ENCODE peak calls at places on chromosomes 16 and 17, in eight cellular contexts. S, Z, C, I, E, Y, H and R are unnamed samples.

GRCh38 chr17:1095093-1095852 is 84.5 kb downstream of the ABR start:
- DNase-seq in Z (no peak), Y (no peak), C (no peak), S (peak), E (no peak), I (no peak), H (no peak), R (no peak)

GRCh38 chr17:66548158-66548557 is 245.7 kb downstream of the PRKCA start:
- DNase-seq in C (no peak), Z (no peak), I (no peak), H (no peak), E (peak), Y (no peak), S (no peak), R (no peak)

GRCh38 chr17:80254396-80255241 is 6.0 kb upstream of the RNF213 start:
- DNase-seq in E (peak), I (peak), H (no peak), C (peak), Y (no peak), Z (no peak), S (peak), R (peak)

GRCh38 chr16:88484505-88485365 is 31.7 kb downstream of the ZFPM1 start:
- DNase-seq in S (no peak), Z (no peak), E (no peak), C (no peak), I (no peak), Y (no peak), H (no peak), R (no peak)

GRCh38 chr16:66042341-66042740 is 324.1 kb upstream of the CDH5 start:
- DNase-seq in S (no peak), E (no peak), Z (no peak), C (no peak), H (no peak), Y (no peak), I (no peak), R (no peak)

GRCh38 chr16:22813223-22813945 is 578 bp upstream of the HS3ST2 start:
- DNase-seq in Z (peak), H (no peak), S (peak), C (no peak), I (peak), E (peak), Y (no peak), R (no peak)

GRCh38 chr16:61233718-61234117 is 802.5 kb downstream of the CDH8 start:
- DNase-seq in Z (no peak), S (no peak), I (no peak), Y (no peak), E (no peak), C (no peak), H (no peak), R (no peak)

GRCh38 chr17:76354747-76355310 is 1.1 kb upstream of the PRPSAP1 start:
- DNase-seq in Y (no peak), E (no peak), H (no peak), S (no peak), I (no peak), Z (no peak), C (no peak), R (no peak)

GRCh38 chr17:39152134-39152884 is 872 bp upstream of the PLXDC1 start:
- DNase-seq in Z (peak), C (no peak), S (no peak), Y (no peak), I (peak), E (no peak), H (no peak), R (no peak)

GRCh38 chr17:50918933-50919296 is 52.8 kb upstream of the TOB1 start:
- DNase-seq in E (no peak), Y (no peak), H (no peak), S (no peak), Z (no peak), I (no peak), C (peak), R (no peak)

GRCh38 chr17:61554209-61554608 is 36.8 kb downstream of the NACA2 start:
- DNase-seq in I (no peak), Y (no peak), C (no peak), Z (peak), H (no peak), S (no peak), E (no peak), R (no peak)

GRCh38 chr17:20009052-20009301 is 182 bp upstream of the SPECC1 start:
- DNase-seq in S (no peak), Z (no peak), I (no peak), H (no peak), E (peak), C (no peak), Y (no peak), R (no peak)

GRCh38 chr16:66927012-66927436 is 1.7 kb upstream of the RRAD start:
- DNase-seq in Z (no peak), C (peak), S (no peak), E (peak), Y (no peak), I (peak), H (no peak), R (peak)

GRCh38 chr17:29791336-29791735 is 138.7 kb downstream of the SSH2 start:
- DNase-seq in E (no peak), Z (no peak), C (no peak), Y (no peak), S (no peak), H (no peak), I (peak), R (no peak)

GRCh38 chr17:18858567-18859245 is 775 bp downstream of the PRPSAP2 start:
- DNase-seq in I (no peak), H (no peak), Z (no peak), C (no peak), S (no peak), Y (no peak), E (no peak), R (no peak)

GRCh38 chr17:80204626-80205468 is 15.3 kb downstream of the SGSH start:
- DNase-seq in S (no peak), E (no peak), C (no peak), I (no peak), Z (no peak), Y (no peak), H (no peak), R (no peak)

GRCh38 chr17:67425571-67426160 is 48.6 kb downstream of the PITPNC1 start:
- DNase-seq in C (no peak), E (no peak), I (no peak), S (no peak), Z (no peak), H (no peak), Y (no peak), R (no peak)

GRCh38 chr16:81376880-81377279 is 62.1 kb downstream of the GAN start:
- DNase-seq in C (peak), Z (no peak), E (no peak), H (no peak), I (peak), S (no peak), Y (no peak), R (no peak)

DNA sequence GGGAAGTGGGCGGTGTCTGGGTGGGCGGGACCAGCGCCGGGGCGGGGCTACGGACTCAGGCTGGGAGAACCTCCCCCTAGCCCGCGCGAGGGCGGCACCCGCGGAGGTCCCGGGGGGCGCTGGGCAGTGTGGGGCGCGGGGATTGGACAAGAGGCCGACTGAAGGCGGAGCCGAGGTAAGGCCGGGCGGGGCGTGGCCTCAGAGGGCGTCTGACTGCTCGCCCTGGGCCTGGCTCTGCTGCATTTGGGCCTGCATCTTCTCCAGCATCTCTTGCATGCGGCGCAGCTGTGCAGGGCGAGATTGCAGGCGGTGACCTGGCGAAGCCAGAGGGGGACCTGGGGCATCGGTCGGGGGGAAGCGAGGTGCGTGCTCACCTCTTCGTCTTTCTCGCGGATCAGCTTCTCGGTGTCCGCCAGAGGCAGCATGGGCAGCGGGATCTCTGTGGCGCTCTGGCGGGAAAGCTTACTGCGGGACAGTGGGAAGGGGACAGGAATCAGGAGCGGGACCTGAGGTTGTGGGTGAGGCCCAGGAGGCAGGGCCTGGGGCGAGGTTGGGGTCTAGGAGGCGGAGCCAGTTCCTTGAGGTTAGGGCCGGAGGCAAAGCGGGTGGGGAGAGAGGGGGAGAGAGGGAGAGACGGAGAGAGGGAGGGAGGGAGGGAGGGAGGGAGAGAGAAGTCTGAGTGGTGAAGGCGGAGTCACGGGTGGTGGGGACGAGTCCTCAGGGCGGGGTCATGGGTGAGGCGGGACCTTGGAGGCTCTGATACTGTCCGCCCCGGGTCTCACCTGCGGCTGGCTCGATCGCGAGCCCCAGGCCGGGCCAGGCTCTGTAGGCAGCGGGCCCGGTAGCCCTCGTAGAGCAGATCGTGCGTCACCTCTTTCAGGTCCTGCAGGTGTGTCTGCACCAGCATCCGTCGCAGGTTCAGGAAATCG is 3.9 kb downstream of the SEPTIN1 start:
- DNase-seq in S (peak), H (peak), Y (peak), Z (peak), I (peak), E (peak), C (peak), R (peak)
- TF ChIP-seq CTCF in S (peak), H (peak), Y (no peak), Z (peak), I (peak), E (no peak), C (peak), R (no peak)

DNA sequence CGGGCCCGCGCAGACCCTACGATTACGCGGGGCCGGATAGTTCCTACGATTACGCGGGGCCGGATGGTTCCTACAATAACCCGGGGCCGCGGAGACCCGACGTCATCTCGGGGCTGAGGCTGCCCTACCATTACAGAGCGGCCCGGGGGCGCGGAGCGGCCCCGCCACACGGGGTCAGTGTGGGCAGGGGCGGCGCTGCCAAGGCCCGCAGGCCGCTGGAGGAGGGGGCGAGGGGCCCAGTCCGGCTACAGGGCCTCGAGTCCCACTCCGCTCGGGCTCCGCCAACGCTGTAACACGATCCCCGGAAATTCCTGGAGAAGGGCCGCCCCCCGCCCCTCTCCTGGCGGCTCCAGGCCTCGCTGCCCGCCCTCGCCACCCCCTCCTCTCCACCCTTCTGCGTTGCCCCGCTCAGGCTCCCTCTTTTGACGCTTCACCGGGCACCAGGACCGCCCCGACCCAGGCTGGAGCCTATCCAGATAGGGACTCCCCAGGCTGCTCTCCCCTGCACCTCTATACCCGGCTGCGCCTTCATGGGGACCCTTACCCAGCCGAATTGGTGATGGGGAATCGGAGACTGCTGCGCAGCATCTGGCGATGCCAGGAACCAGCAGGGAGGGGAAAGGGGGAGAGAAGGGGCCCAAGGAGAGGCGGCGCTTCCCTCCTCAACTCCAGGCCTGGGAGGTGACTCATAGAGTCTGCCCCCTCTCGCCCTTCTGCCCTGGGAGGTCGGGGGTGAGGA is at the start of gene RAB34:
- DNase-seq in C (peak), E (peak), Y (no peak), H (peak), I (peak), Z (no peak), S (peak), R (no peak)
- TF ChIP-seq CTCF in C (no peak), E (peak), Y (peak), H (peak), I (peak), Z (no peak), S (no peak), R (peak)

GRCh38 chr17:6893382-6894205 is 62.1 kb upstream of the TEKT1 start:
- DNase-seq in E (no peak), S (no peak), Z (no peak), Y (no peak), C (no peak), I (no peak), H (no peak), R (no peak)

DNA sequence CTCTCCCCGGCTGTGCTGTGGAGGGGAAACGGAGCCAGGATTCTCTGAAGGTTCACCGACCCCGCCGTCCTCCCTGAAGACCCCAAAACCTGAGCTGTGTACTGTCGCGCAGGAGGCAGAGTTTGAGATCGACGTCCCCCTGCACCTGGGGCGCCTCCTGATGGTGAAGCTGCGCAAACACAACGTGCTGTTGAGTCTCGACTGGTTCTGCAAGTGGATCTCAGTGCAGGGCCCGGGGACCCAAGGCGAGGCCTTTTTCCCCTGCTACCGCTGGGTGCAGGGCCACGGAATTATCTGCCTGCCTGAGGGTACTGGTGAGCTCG is 62.6 kb upstream of the TEKT1 start:
- DNase-seq in Y (no peak), C (peak), S (no peak), H (no peak), Z (no peak), E (no peak), I (no peak), R (peak)
- TF ChIP-seq CTCF in Y (peak), C (peak), S (no peak), H (no peak), Z (peak), E (peak), I (peak), R (peak)

DNA sequence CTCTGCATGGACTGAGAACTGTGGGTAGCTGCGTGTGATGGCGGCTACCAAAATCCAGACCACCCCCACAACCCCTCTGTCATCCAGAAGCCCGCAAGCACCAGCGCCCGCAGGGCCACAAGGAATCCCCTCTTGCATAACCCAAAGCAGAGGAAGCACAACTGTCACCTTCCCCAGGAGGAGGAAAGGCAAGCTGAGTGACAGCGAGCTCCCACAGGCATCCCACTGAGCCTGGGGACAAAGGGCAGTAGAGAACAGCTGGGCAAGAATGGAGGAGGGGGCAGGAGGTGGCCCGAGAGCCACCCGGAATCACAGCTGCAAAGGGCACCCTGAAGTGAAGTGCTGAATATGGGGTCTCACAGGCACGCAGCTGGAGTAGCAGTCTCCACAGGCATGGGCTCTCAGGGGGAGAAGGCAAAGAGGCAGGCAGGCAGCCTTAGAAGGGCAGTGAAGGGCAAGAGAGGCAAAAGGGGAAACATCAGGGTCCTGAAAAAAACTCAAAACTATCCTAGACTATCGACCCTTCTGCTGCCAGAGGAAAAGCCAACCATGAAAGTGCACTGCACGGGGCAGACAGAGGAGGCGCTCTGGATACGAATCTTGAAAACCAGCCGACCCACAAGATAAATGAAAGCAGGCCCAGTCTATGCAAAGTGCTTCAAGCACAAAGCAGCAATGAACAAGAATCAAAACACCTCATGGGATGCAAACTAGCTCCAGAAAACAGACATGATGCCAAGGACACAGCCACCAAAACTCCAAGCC is 17.1 kb downstream of the USP36 start:
- DNase-seq in I (no peak), C (no peak), Y (no peak), E (no peak), S (no peak), Z (no peak), H (no peak), R (no peak)
- TF ChIP-seq CTCF in I (peak), C (no peak), Y (no peak), E (peak), S (no peak), Z (no peak), H (no peak), R (no peak)

GRCh38 chr16:57127836-57128235 is 35.5 kb downstream of the CPNE2 start:
- DNase-seq in I (no peak), C (no peak), E (no peak), S (no peak), H (no peak), Y (no peak), Z (no peak), R (no peak)
- TF ChIP-seq CTCF in I (no peak), C (no peak), E (no peak), S (no peak), H (no peak), Y (no peak), Z (no peak), R (no peak)

GRCh38 chr17:57732062-57732461 is 13.0 kb downstream of the CCDC182 start:
- DNase-seq in E (no peak), C (no peak), H (no peak), S (peak), Z (no peak), I (peak), Y (no peak), R (no peak)

GRCh38 chr17:57737450-57737849 is 7.6 kb downstream of the CCDC182 start:
- DNase-seq in Y (no peak), H (no peak), S (no peak), I (no peak), Z (no peak), E (no peak), C (no peak), R (no peak)

GRCh38 chr17:57735230-57735629 is 9.9 kb downstream of the CCDC182 start:
- DNase-seq in H (no peak), Z (no peak), S (no peak), I (no peak), C (no peak), Y (no peak), E (no peak), R (no peak)

GRCh38 chr17:57733085-57733484 is 12.0 kb downstream of the CCDC182 start:
- DNase-seq in S (no peak), H (no peak), Z (no peak), E (no peak), I (no peak), C (no peak), Y (no peak), R (no peak)

DNA sequence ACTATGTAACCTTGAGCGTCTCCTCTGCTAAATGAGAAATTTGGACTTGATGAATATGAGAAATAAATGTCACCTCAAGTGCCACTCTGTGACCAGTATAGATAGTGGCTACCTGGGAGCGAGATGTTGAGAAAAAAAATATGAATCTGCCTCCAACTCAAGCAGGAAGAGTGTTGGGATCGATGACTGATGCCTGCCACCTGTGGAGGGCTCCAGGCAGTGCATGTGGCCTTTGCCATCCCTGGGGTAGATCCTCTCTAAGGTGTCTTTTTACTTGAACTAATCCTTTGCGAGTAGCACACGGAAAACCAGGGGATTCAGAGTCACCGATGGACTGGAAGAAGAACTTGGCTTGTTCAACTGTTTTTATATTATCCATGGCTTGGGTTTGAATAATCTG is 9.4 kb downstream of the CCDC182 start:
- DNase-seq in H (no peak), I (no peak), Y (no peak), E (no peak), S (no peak), C (peak), Z (peak), R (no peak)
- TF ChIP-seq CTCF in H (no peak), I (peak), Y (no peak), E (peak), S (no peak), C (no peak), Z (peak), R (peak)

DNA sequence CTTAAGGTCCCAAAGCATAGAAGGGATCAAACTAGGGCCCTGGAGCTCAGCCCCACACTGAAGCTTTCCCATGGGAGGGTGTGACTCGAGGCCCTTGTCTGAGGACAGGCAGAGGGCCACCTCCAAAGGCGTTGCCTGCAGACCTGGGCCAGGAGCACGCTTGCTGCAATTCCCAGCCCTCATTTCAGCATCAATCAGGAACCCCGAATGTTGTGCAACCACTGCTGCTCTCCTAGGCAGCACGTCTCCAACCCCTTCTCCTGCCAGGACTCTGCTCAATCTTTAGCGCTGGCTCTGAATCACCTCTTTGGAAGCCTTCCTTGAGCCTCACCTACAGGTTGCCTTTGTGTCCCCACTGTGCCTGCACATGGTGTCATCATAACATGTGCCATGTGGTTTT is 14.0 kb upstream of the ATP2C2 start:
- DNase-seq in H (no peak), Z (no peak), E (no peak), S (no peak), I (no peak), C (no peak), Y (no peak), R (no peak)
- TF ChIP-seq CTCF in H (no peak), Z (no peak), E (no peak), S (no peak), I (no peak), C (no peak), Y (no peak), R (no peak)